ENCODE peak calls at places on chromosomes 13 and 19, in five cellular contexts. L is GM13977, S is HFFc6, R is hepatic stellate cell, U is NCI-H446. I is an unnamed sample.

GRCh38 chr13:31122143-31122542 is 39.6 kb downstream of the HSPH1 start:
- DNase-seq in L (no peak), S (no peak), R (no peak), U (no peak), I (no peak)

GRCh38 chr19:23758187-23759074 is at the start of gene ZNF681:
- DNase-seq in L (peak; percentile 77), S (peak; percentile 86), R (peak; percentile 91), U (peak; percentile 72), I (peak; percentile 79)

GRCh38 chr13:51782026-51782710 is 21.8 kb downstream of the DHRS12 start:
- DNase-seq in L (no peak), S (no peak), R (no peak), U (no peak), I (no peak)

GRCh38 chr13:111902726-111903125 is 164.2 kb upstream of the SOX1 start:
- DNase-seq in L (no peak), S (no peak), R (no peak), U (no peak), I (no peak)

GRCh38 chr19:47035127-47035494 is 13.3 kb downstream of the TMEM160 start:
- DNase-seq in L (no peak), S (no peak), R (no peak), U (no peak), I (no peak)

GRCh38 chr19:45518469-45518826 is 11.2 kb downstream of the VASP start:
- DNase-seq in L (no peak), S (no peak), R (no peak), U (no peak), I (no peak)

GRCh38 chr13:44111701-44112100 is 232.0 kb downstream of the LACC1 start:
- DNase-seq in L (no peak), S (no peak), R (no peak), U (no peak), I (no peak)

GRCh38 chr13:48874165-48874564 is 101.5 kb upstream of the FNDC3A start:
- DNase-seq in L (no peak), S (no peak), R (no peak), U (no peak), I (no peak)

GRCh38 chr13:20550799-20551198 is 16.2 kb upstream of the IFT88 start:
- DNase-seq in L (no peak), S (no peak), R (no peak), U (no peak), I (no peak)

GRCh38 chr19:4374451-4375163 is 25.7 kb downstream of the SH3GL1 start:
- DNase-seq in L (no peak), S (peak; percentile 90), R (peak; percentile 90), U (no peak), I (no peak)